ENCODE peak calls at places on chromosome 12, in eight cellular contexts. V, W, N, A, F, M, U and O are unnamed samples.
A peak's percentile ranks its signal among the peaks of the same experiment; 100 is the strongest.

GRCh38 chr12:68253504-68253903 is at the start of gene IL22:
- DNase-seq in U (no peak), V (no peak), A (no peak), M (no peak), W (no peak), N (no peak), F (no peak), O (no peak)

GRCh38 chr12:10497602-10498001 is 8.1 kb upstream of the EIF2S3B start:
- DNase-seq in V (no peak), F (no peak), W (no peak), N (no peak), M (no peak), U (no peak), A (no peak), O (no peak)

GRCh38 chr12:117100851-117101673 is 1.8 kb upstream of the TESC start:
- DNase-seq in A (no peak), N (no peak), V (no peak), M (peak; percentile 25), F (no peak), W (no peak), U (no peak), O (no peak)

GRCh38 chr12:89980236-89980635 is 271.6 kb upstream of the ATP2B1 start:
- DNase-seq in W (no peak), V (peak; percentile 49), F (no peak), M (no peak), N (no peak), A (no peak), U (peak; percentile 30), O (no peak)

GRCh38 chr12:9760699-9761406 is at the start of gene CD69:
- DNase-seq in F (peak; percentile 87), A (no peak), W (peak; percentile 72), U (no peak), V (no peak), N (no peak), M (no peak), O (peak; percentile 90)

GRCh38 chr12:69151254-69151751 is 88.1 kb upstream of the CPSF6 start:
- DNase-seq in V (no peak), W (no peak), N (no peak), A (no peak), F (no peak), U (no peak), M (no peak), O (no peak)

GRCh38 chr12:60494249-60494648 is 898.4 kb downstream of the SLC16A7 start:
- DNase-seq in N (no peak), F (peak; percentile 0), V (no peak), U (no peak), A (peak; percentile 26), W (no peak), M (no peak), O (no peak)

GRCh38 chr12:62194616-62195015 is 65.6 kb upstream of the USP15 start:
- DNase-seq in M (no peak), V (no peak), U (no peak), F (no peak), N (no peak), W (no peak), A (no peak), O (no peak)

GRCh38 chr12:23113781-23114180 is 488.8 kb downstream of the ETNK1 start:
- DNase-seq in U (no peak), W (no peak), F (no peak), N (no peak), V (no peak), A (no peak), M (no peak), O (no peak)

GRCh38 chr12:131830335-131831020 is 2.3 kb downstream of the MMP17 start:
- DNase-seq in F (peak; percentile 32), U (peak; percentile 69), A (peak; percentile 80), V (peak; percentile 77), W (no peak), M (peak; percentile 91), N (peak; percentile 87), O (no peak)

GRCh38 chr12:43147893-43148292 is 404.1 kb downstream of the ADAMTS20 start:
- DNase-seq in W (no peak), A (no peak), U (no peak), M (no peak), F (no peak), N (no peak), V (no peak), O (no peak)

GRCh38 chr12:9347328-9348127 is 139.3 kb upstream of the PZP start:
- DNase-seq in V (no peak), W (no peak), N (no peak), F (no peak), A (no peak), M (no peak), U (no peak), O (no peak)

GRCh38 chr12:106794369-106794768 is 19.9 kb downstream of the RIC8B start:
- DNase-seq in N (no peak), V (no peak), A (no peak), F (no peak), W (no peak), M (no peak), U (no peak), O (no peak)

GRCh38 chr12:100127766-100128508 is 14.7 kb downstream of the BLTP3B start:
- DNase-seq in U (peak; percentile 56), N (no peak), W (no peak), F (peak; percentile 28), M (no peak), V (no peak), A (no peak), O (no peak)

GRCh38 chr12:85979641-85980040 is 105.5 kb downstream of the NTS start:
- DNase-seq in M (no peak), N (no peak), V (no peak), W (no peak), U (no peak), A (no peak), F (no peak), O (no peak)

DNA sequence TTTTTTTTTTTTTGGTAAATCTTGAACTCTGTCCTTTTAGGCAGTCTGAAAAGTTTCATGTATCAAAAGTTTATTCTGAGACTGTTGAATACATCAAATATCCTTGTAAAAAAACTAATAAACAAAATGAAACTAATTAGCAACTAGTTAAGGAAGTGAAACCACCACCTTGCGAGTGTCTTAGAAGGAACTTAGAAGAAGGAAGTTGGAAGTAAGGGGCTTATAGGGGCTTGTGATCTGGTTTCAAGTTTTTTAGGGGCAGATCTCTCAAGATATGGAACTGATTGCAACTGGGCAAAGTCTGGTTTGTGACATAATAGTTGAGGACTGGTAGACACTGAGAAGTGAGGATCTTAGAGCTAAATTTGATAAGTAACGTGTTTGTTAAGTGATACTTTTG is 748.8 kb downstream of the C12orf50 start:
- DNase-seq in V (no peak), W (no peak), A (no peak), U (no peak), F (no peak), N (no peak), M (no peak), O (no peak)
- H3K4me3 ChIP-seq in V (no peak overlapping the region), W (no peak overlapping the region), A (no peak overlapping the region), U (no peak overlapping the region), F (no peak overlapping the region), N (no peak overlapping the region), M (no peak overlapping the region), O (no peak overlapping the region)

DNA sequence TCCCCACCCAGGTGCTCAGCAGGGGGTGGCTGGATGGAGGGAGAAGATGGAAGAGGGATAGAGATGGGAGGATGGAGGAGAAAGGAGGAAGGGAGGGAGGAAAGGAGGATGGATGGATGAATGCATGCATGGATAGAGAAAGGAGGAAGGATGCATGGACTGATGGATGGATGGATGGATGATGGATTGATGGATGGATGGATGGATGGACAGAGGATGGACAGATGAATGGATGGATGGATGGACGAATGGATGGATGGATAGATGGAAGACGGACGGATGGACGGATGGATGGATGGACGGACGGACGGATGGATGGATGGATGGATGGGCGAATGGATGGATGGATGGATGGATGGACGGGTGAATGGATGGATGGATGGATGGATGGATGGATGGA is 64.1 kb downstream of the NCOR2 start:
- DNase-seq in M (no peak), V (no peak), F (no peak), U (no peak), N (no peak), A (no peak), W (no peak), O (no peak)
- H3K4me1 ChIP-seq in M (no peaks in the 10 kb centered on the region), V (peaks cover 74% of the 10 kb centered on the region), F (no peaks in the 10 kb centered on the region), U (peaks cover 80% of the 10 kb centered on the region), N (peaks cover 86% of the 10 kb centered on the region), A (peaks cover 41% of the 10 kb centered on the region), W (no peaks in the 10 kb centered on the region), O (no peaks in the 10 kb centered on the region)

GRCh38 chr12:32362892-32363291 is 36.5 kb upstream of the FGD4 start:
- DNase-seq in F (no peak), W (no peak), N (no peak), A (no peak), U (no peak), M (no peak), V (no peak), O (no peak)
- H3K4me3 ChIP-seq in F (no peak overlapping the region), W (no peak overlapping the region), N (no peak overlapping the region), A (no peak overlapping the region), U (no peak overlapping the region), M (no peak overlapping the region), V (no peak overlapping the region), O (no peak overlapping the region)

GRCh38 chr12:53219116-53219955 is 12.3 kb upstream of the ITGB7 start:
- DNase-seq in A (no peak), M (peak; percentile 86), V (no peak), U (no peak), N (peak; percentile 55), F (peak; percentile 75), W (peak; percentile 26), O (peak; percentile 67)
- H3K4me1 ChIP-seq in A (peaks cover 38% of the 10 kb centered on the region), M (no peaks in the 10 kb centered on the region), V (peaks cover 92% of the 10 kb centered on the region), U (peaks cover 50% of the 10 kb centered on the region), N (peaks cover 35% of the 10 kb centered on the region), F (peaks cover 64% of the 10 kb centered on the region), W (peaks cover 61% of the 10 kb centered on the region), O (peaks cover 78% of the 10 kb centered on the region)

GRCh38 chr12:65607271-65607880 is 216.9 kb upstream of the HMGA2 start:
- DNase-seq in F (no peak), M (no peak), U (no peak), V (no peak), W (no peak), N (no peak), A (no peak), O (no peak)
- H3K4me3 ChIP-seq in F (no peak overlapping the region), M (no peak overlapping the region), U (no peak overlapping the region), V (no peak overlapping the region), W (no peak overlapping the region), N (no peak overlapping the region), A (no peak overlapping the region), O (no peak overlapping the region)